ENCODE peak calls at places on chromosomes 7 and 10, in six cellular contexts. P is lower leg skin, I is prostate gland, E is GM12892, S is A549, O is GM12891. A is an unnamed sample.

GRCh38 chr10:118870467-118871243 is 115.9 kb upstream of the CACUL1 start:
- DNase-seq in P (peak), E (no peak), S (peak), I (no peak), O (no peak), A (no peak)

GRCh38 chr10:110179220-110179619 is 28.2 kb upstream of the MXI1 start:
- DNase-seq in P (no peak), I (no peak), E (no peak), S (no peak), O (no peak), A (no peak)

GRCh38 chr7:9100289-9100688 is 666.9 kb downstream of the NXPH1 start:
- DNase-seq in O (no peak), I (no peak), P (no peak), E (no peak), S (no peak), A (no peak)

GRCh38 chr10:17098012-17098411 is 31.6 kb downstream of the CUBN start:
- DNase-seq in E (no peak), I (no peak), S (no peak), P (no peak), O (no peak), A (no peak)

GRCh38 chr7:151745090-151745638 is 131.8 kb downstream of the PRKAG2 start:
- DNase-seq in E (no peak), O (no peak), S (peak), I (no peak), P (no peak), A (no peak)

GRCh38 chr10:28533571-28534304 is 820 bp downstream of the WAC start:
- DNase-seq in O (peak), P (peak), I (peak), E (peak), S (peak), A (peak)

GRCh38 chr10:3197354-3198003 is 24.9 kb upstream of the PITRM1 start:
- DNase-seq in O (peak), E (peak), S (peak), P (peak), I (peak), A (peak)

GRCh38 chr10:47095848-47096612 is 184.8 kb downstream of the PTPN20 start:
- DNase-seq in E (no peak), P (no peak), O (no peak), I (no peak), S (no peak), A (no peak)

GRCh38 chr7:30166155-30166840 is 31.5 kb downstream of the MTURN start:
- DNase-seq in I (peak), E (no peak), P (no peak), S (no peak), O (no peak), A (no peak)

GRCh38 chr10:28704771-28705170 is 27.4 kb downstream of the BAMBI start:
- DNase-seq in I (no peak), O (no peak), P (no peak), S (no peak), E (no peak), A (no peak)

DNA sequence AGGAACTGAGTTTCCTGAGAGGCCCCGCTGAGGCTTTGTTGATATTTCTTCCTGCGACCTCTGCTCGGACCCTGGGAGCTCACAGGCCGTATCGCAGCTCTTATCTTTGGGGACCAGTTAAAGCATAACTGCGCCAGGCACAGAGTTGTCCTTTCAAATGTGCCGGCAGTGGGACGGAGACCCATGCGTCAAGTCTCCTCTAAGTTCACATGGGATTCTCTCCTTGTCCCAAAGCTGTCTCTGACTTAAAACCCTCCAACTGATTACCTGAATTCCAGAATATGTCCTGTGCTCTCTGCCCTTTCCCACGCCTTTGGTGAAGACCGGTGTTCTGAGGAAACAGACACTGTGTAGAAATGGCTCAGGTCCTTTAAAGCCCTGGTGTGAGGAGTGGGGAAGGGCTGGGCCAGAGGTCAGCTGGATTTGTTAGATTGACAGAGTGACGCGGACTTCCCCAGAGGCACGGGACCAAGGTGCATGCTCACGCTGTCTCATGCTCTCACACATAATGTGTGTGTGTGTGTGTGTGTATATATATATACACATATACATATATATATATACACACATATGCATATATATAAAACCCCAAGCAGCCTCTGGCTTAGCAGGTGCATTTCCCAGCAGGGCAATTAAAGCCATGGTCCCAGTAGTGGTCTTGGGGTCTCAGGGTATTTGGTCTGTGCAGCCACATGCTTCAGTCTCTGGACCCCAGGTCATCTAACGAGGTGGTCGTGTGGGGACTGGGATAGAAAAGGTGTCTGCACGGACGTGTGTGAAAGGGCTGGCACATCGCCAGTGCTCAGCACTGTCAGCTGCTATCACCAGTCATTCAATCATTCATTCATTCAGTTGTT is 170.0 kb downstream of the EGFR start:
- DNase-seq in I (no peak), E (no peak), S (no peak), O (no peak), P (no peak), A (peak)
- TF ChIP-seq POLR2A in I (no peak), E (no peak), S (no peak), O (no peak), P (no peak), A (peak)

GRCh38 chr7:27095897-27096755 is at the start of gene HOXA1:
- DNase-seq in S (peak), P (peak), I (peak), O (peak), E (peak), A (peak)
- TF ChIP-seq POLR2A in S (peak), P (no peak), I (peak), O (no peak), E (peak), A (peak)

GRCh38 chr10:95755511-95756004 is 405 bp upstream of the ENTPD1 start:
- DNase-seq in S (peak), O (no peak), E (no peak), I (no peak), P (no peak), A (peak)
- TF ChIP-seq POLR2A in S (no peak), O (peak), E (no peak), I (no peak), P (no peak), A (no peak)

GRCh38 chr7:112137141-112138101 is 68.8 kb downstream of the DOCK4 start:
- DNase-seq in P (no peak), I (no peak), E (no peak), O (no peak), S (no peak), A (no peak)

GRCh38 chr7:112138453-112138852 is 67.7 kb downstream of the DOCK4 start:
- DNase-seq in I (no peak), E (no peak), P (no peak), O (no peak), S (no peak), A (no peak)

GRCh38 chr7:112138938-112139337 is 67.3 kb downstream of the DOCK4 start:
- DNase-seq in S (no peak), O (no peak), E (no peak), I (no peak), P (no peak), A (no peak)

GRCh38 chr7:112135815-112136706 is 70.1 kb downstream of the DOCK4 start:
- DNase-seq in I (no peak), P (no peak), O (no peak), E (no peak), S (no peak), A (no peak)

GRCh38 chr7:112136707-112137008 is 69.5 kb downstream of the DOCK4 start:
- DNase-seq in S (no peak), P (no peak), I (no peak), E (no peak), O (no peak), A (no peak)
- TF ChIP-seq POLR2A in S (no peak), P (no peak), I (no peak), E (no peak), O (no peak), A (no peak)

DNA sequence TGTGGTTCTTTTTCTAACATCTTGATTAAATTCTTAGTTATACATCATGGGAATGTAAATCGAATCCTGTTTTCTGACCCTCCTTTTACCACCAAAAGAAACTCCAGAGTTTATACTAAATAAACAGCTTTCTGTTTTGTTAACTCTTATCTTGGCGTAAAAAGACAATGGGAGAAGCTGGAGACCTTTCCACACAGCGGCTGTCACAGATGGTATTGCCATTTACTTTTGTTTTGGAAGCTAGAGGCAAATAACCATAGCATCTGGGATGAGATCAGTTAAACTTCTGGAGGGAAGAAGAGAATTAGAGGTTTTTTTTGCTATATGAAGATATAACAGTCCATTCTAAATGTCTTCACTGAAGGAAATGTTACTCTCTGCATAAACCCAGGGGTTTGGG is 258.9 kb downstream of the REEP3 start:
- DNase-seq in I (no peak), P (no peak), O (no peak), E (no peak), S (no peak), A (no peak)
- TF ChIP-seq POLR2A in I (no peak), P (no peak), O (no peak), E (no peak), S (no peak), A (no peak)

GRCh38 chr10:130190065-130190736 is 54.0 kb downstream of the GLRX3 start:
- DNase-seq in O (peak), I (peak), S (peak), E (peak), P (peak), A (peak)
- TF ChIP-seq POLR2A in O (no peak), I (no peak), S (no peak), E (no peak), P (no peak), A (no peak)

DNA sequence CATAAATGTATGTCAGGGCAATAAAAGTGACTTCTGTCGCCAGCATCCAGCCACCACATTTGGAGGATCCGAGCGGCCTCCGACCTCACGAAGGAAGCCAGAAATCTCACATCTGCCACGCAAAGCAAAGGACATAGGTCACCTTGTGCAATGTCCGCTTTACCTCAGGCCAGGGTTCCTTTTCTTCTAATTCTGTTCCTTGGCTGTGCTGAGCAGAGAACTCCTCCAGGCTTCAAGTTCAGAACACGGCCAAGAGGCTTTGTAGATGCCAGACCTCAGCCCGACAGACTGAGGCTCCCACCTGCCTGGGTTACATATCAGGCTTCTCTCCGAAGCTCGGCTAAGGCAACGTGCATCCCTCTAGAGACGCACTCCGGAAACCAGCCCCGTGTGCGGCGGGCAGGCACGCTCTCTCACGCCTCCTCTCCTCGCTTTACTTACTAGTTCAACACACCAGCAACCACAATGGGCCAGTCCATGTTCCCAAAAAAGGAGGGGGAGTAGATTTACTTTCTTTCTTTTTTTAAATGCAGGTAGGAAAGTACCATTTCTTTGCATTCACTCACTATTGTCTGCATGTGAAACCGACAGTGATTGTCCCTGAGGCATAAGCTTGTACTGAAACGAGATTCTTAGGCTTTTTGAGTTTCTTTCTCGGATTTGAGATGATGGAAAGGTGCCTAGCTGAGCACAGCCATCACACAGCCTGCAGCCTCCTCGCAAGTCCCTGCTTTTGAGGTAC is 122.4 kb upstream of the AFAP1L2 start:
- DNase-seq in O (peak), E (peak), S (peak), P (peak), I (peak), A (peak)
- TF ChIP-seq POLR2A in O (peak), E (peak), S (peak), P (peak), I (peak), A (peak)

DNA sequence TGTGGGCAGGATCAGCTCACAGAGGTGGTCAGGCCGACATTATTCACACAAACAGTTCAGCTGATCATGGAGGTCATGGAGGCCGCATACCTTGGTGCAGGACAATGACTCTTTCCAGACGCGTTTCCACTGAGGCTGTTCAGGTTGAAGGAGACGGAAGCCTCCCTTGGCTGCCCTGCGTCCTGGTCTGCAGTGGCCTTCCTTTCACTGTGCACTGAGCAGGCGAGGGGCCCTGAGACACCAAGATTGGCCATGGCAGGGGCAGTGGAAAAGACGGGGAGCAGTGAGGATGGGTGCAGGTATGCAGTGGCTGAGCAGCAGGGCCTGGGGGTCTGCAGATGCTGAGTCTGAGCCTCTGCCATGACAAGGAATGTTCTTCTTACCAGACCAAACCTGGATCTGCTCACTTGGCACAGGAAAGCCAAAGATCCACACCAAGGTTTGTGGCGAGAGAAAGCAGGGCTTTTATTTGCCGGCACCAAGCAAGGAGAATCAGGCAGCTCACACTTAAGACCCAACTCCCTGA is 263.3 kb downstream of the GLRX3 start:
- DNase-seq in I (no peak), O (no peak), S (no peak), P (no peak), E (no peak), A (no peak)
- TF ChIP-seq POLR2A in I (no peak), O (no peak), S (no peak), P (no peak), E (no peak), A (no peak)

GRCh38 chr7:329691-330281 is 39.8 kb downstream of the FOXL3 start:
- DNase-seq in I (peak), P (no peak), S (no peak), O (no peak), E (no peak), A (peak)
- TF ChIP-seq POLR2A in I (no peak), P (no peak), S (no peak), O (no peak), E (no peak), A (peak)

GRCh38 chr10:104277785-104278184 is 8.8 kb downstream of the GSTO2 start:
- DNase-seq in S (no peak), E (no peak), O (no peak), I (peak), P (no peak), A (no peak)

GRCh38 chr10:104276192-104276591 is 7.2 kb downstream of the GSTO2 start:
- DNase-seq in O (no peak), S (no peak), P (no peak), E (no peak), I (no peak), A (no peak)

GRCh38 chr10:104273899-104274575 is 5.1 kb downstream of the GSTO2 start:
- DNase-seq in P (no peak), I (no peak), O (no peak), S (no peak), E (no peak), A (no peak)

GRCh38 chr10:104273291-104273690 is 4.3 kb downstream of the GSTO2 start:
- DNase-seq in I (no peak), P (no peak), E (no peak), S (no peak), O (no peak), A (no peak)

GRCh38 chr10:104274762-104275721 is 6.1 kb downstream of the GSTO2 start:
- DNase-seq in S (peak), O (peak), E (peak), I (peak), P (no peak), A (no peak)
- TF ChIP-seq POLR2A in S (no peak), O (no peak), E (no peak), I (no peak), P (no peak), A (no peak)

A was measured in Peyer's patch.